ENCODE peak calls at places on chromosomes 1 and 21, in ten cellular contexts. M is lower leg skin, T is lung, F is AG04450, H is GM23338, W is right lobe of liver, J is esophagus muscularis mucosa, Z is colonic mucosa, Y is A549, U is heart right ventricle. D is an unnamed sample.

GRCh38 chr1:235720544-235720943 is 71.0 kb upstream of the GNG4 start:
- DNase-seq in M (no peak), T (no peak), F (no peak), H (no peak), W (no peak), J (no peak), Z (no peak), Y (no peak), U (no peak), D (no peak)

GRCh38 chr1:110525250-110525597 is 6.2 kb upstream of the KCNA10 start:
- DNase-seq in M (no peak), T (no peak), F (no peak), H (no peak), W (no peak), J (no peak), Z (no peak), Y (no peak), U (no peak), D (no peak)

GRCh38 chr1:28812669-28813468 is 899 bp downstream of the OPRD1 start:
- DNase-seq in M (no peak), T (no peak), F (no peak), H (no peak), W (no peak), J (no peak), Z (no peak), Y (no peak), U (no peak), D (no peak)

GRCh38 chr21:14712121-14712520 is 166.0 kb upstream of the SAMSN1 start:
- DNase-seq in M (no peak), T (no peak), F (no peak), H (no peak), W (no peak), J (no peak), Z (no peak), Y (no peak), U (no peak), D (no peak)

GRCh38 chr1:72623299-72623708 is 341.0 kb upstream of the NEGR1 start:
- DNase-seq in M (no peak), T (no peak), F (peak; percentile 11), H (peak; percentile 81), W (no peak), J (no peak), Z (no peak), Y (no peak), U (no peak), D (peak; percentile 86)

GRCh38 chr1:165073402-165074007 is 283.0 kb downstream of the LMX1A start:
- DNase-seq in M (no peak), T (no peak), F (peak; percentile 11), H (peak; percentile 86), W (no peak), J (no peak), Z (no peak), Y (peak; percentile 37), U (no peak), D (peak; percentile 75)

GRCh38 chr1:165439287-165439686 is 5.6 kb downstream of the RXRG start:
- DNase-seq in M (no peak), T (no peak), F (no peak), H (peak; percentile 39), W (no peak), J (no peak), Z (no peak), Y (no peak), U (no peak), D (no peak)

GRCh38 chr1:221874285-221875003 is 132.6 kb upstream of the DUSP10 start:
- DNase-seq in M (no peak), T (no peak), F (no peak), H (no peak), W (no peak), J (peak; percentile 89), Z (no peak), Y (no peak), U (no peak), D (no peak)

GRCh38 chr1:214831956-214832355 is 229.0 kb downstream of the CENPF start:
- DNase-seq in M (no peak), T (no peak), F (no peak), H (no peak), W (no peak), J (no peak), Z (no peak), Y (no peak), U (no peak), D (no peak)

DNA sequence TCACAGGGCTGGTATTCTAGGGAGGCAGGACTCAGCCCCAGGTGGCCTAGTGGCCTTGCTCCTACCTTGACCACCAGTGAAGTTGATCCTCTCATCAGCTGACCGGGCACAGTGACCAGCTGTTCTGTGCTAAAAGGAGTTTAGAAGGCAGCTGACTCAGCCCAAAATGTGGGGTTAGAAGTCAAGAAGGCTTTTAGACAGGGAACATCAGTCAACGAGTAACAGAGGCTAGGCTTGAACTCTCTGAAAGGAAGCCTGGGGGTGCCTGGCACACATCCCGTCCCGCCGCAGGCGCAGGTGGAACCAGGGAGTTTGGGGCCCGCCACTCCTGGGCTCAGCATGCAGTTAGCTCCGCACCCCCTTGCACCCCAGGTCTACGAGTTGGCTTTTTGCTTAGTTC is 114.9 kb upstream of the SLC45A1 start:
- DNase-seq in M (no peak), T (no peak), F (no peak), H (no peak), W (peak; percentile 69), J (no peak), Z (no peak), Y (no peak), U (no peak), D (no peak)
- H3K4me3 ChIP-seq in M (no peak overlapping the region), T (no peak overlapping the region), F (no peak overlapping the region), H (no peak overlapping the region), W (no peak overlapping the region), J (no peak overlapping the region), Z (no peak overlapping the region), Y (no peak overlapping the region), U (no peak overlapping the region), D (no peak overlapping the region)

GRCh38 chr1:153646672-153647374 is 11.7 kb upstream of the SNAPIN start:
- DNase-seq in M (no peak), T (no peak), F (no peak), H (no peak), W (no peak), J (no peak), Z (no peak), Y (no peak), U (no peak), D (no peak)

GRCh38 chr1:153649137-153649866 is 9.2 kb upstream of the SNAPIN start:
- DNase-seq in M (no peak), T (no peak), F (no peak), H (no peak), W (peak; percentile 45), J (no peak), Z (no peak), Y (no peak), U (no peak), D (no peak)

GRCh38 chr1:153649867-153650235 is 8.7 kb upstream of the SNAPIN start:
- DNase-seq in M (no peak), T (no peak), F (no peak), H (no peak), W (peak; percentile 93), J (no peak), Z (no peak), Y (no peak), U (peak; percentile 66), D (no peak)

GRCh38 chr1:153648000-153648643 is 10.4 kb upstream of the SNAPIN start:
- DNase-seq in M (no peak), T (no peak), F (no peak), H (no peak), W (peak; percentile 40), J (no peak), Z (no peak), Y (no peak), U (no peak), D (no peak)

DNA sequence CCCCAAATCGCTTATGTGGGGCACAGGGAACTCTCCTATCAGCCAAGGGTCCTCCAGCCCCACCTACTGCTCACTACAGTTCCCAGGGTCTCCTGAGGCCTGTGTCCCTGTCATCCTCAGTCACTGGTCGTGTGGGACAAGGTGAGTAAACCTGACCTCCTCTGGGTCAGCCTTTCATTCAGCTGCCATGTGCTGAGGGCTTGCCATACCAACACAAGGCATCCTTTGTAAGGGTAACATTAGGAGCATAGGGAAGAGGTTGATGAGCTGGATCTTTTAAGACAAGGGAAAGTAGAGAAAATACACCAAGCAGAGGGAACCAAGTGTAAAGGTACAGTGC is 11.2 kb upstream of the SNAPIN start:
- DNase-seq in M (no peak), T (no peak), F (no peak), H (peak; percentile 59), W (no peak), J (no peak), Z (no peak), Y (no peak), U (no peak), D (no peak)
- TF ChIP-seq CTCF in M (no peak), T (no peak), F (no peak), H (peak; percentile 9), W (no peak), J (no peak), Z (no peak), Y (no peak), U (no peak), D (no peak)

DNA sequence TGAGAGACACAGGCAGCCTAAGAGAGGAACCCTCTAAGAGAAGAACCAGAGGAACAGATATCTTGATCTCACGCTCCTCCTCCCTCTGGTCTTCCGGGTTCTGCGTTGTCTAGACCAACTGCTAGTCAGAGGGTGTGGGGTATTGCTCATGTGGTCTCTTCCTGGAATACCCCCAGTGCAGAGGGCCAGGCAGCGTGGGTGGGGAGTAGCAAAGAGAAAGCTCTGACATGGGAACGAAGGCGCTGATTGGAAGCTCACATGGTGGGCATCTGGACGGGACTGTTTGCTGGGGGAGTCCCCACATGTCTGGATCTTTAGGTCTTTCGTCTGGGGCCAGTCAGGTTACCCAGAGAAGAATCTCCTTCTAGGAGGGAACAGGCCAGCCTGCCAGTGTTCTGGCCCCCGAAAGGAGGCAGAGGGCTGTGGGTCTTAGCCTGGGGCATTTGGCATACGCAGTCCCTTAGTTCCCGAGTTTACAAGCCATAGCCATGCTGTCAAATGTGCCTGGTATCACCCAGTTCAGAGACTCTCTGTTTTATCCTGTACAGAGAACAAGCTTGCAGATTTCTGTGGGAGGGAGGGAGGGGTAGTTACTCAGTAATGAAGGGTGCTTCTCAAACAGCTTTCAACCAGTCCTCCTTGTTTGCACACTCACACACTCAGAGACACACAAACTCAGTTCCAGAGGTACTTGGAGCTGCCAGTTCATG is 18.3 kb upstream of the IL6R start:
- DNase-seq in M (no peak), T (peak; percentile 33), F (no peak), H (no peak), W (no peak), J (no peak), Z (peak; percentile 61), Y (no peak), U (no peak), D (no peak)
- H3K4me3 ChIP-seq in M (no peak overlapping the region), T (no peak overlapping the region), F (no peak overlapping the region), H (no peak overlapping the region), W (no peak overlapping the region), J (no peak overlapping the region), Z (no peak overlapping the region), Y (no peak overlapping the region), U (no peak overlapping the region), D (no peak overlapping the region)

DNA sequence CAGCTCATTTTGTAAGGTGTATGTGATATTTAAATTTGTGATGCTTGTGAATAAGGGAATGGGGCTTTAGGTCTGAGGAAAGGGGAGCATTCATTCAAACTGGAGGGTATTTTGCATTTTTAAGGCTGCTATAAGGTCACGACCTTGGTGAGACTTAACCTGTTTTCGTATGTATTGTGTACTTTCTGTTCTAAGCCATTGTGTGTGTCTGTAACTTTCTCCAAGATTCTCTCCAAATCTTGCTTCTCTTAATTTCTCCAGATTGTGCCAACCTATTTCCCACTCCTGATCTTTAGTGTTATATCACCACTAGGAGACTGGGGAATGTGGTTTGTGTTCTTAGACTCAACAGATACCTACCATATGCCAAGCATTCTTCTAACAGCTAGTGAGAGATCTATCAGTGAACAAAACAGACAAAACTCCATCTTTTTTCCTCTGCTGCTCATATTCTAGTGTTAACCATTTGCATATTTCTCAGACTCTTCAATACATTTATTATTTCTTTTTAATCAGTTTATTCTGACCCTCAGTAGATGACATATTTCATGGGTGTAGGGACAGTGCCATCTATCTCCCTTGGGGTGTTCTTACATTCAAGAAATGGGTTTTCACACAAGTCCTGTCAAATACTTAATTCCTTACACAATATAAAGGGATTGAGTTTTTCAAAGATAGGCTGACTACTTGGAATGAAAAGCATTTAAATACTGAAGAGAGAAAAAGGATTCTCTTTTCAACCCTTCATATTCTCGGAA is 27.5 kb downstream of the ATP1B1 start:
- DNase-seq in M (no peak), T (no peak), F (no peak), H (no peak), W (no peak), J (no peak), Z (no peak), Y (no peak), U (no peak), D (no peak)
- TF ChIP-seq CTCF in M (no peak), T (no peak), F (peak; percentile 22), H (peak; percentile 51), W (peak; percentile 38), J (peak; percentile 41), Z (peak; percentile 30), Y (peak; percentile 45), U (peak; percentile 58), D (no peak)